ENCODE peak calls at places on chromosomes 1 and 21, in six cellular contexts. One of them, this sample, is unnamed.

GRCh38 chr1:195053478-195053877 is 1554.8 kb downstream of the KCNT2 start:
- DNase-seq in RWPE1: no peak
- DNase-seq in IMR-90: peak
- DNase-seq in B cell: no peak
- DNase-seq in tibial artery: no peak
- DNase-seq in psoas muscle: no peak
- DNase-seq in this sample: no peak

GRCh38 chr1:180675586-180675985 is 43.8 kb downstream of the XPR1 start:
- DNase-seq in psoas muscle: no peak
- DNase-seq in B cell: no peak
- DNase-seq in IMR-90: peak
- DNase-seq in tibial artery: no peak
- DNase-seq in RWPE1: peak
- DNase-seq in this sample: no peak

GRCh38 chr1:117609471-117609911 is 3.6 kb downstream of the TENT5C start:
- DNase-seq in RWPE1: no peak
- DNase-seq in IMR-90: peak
- DNase-seq in tibial artery: peak
- DNase-seq in psoas muscle: peak
- DNase-seq in B cell: no peak
- DNase-seq in this sample: no peak

GRCh38 chr1:154657547-154657946 is 49.6 kb upstream of the ADAR start:
- DNase-seq in RWPE1: no peak
- DNase-seq in IMR-90: no peak
- DNase-seq in B cell: no peak
- DNase-seq in psoas muscle: no peak
- DNase-seq in tibial artery: no peak
- DNase-seq in this sample: no peak

GRCh38 chr1:38077523-38078147 is 31.0 kb upstream of the POU3F1 start:
- DNase-seq in B cell: no peak
- DNase-seq in tibial artery: no peak
- DNase-seq in IMR-90: no peak
- DNase-seq in RWPE1: no peak
- DNase-seq in psoas muscle: no peak
- DNase-seq in this sample: no peak

GRCh38 chr1:32014199-32014936 is 700 bp downstream of the KHDRBS1 start:
- DNase-seq in RWPE1: peak
- DNase-seq in B cell: peak
- DNase-seq in IMR-90: peak
- DNase-seq in psoas muscle: peak
- DNase-seq in tibial artery: peak
- DNase-seq in this sample: no peak

GRCh38 chr21:42109473-42109872 is 38.4 kb downstream of the UMODL1 start:
- DNase-seq in psoas muscle: no peak
- DNase-seq in IMR-90: no peak
- DNase-seq in RWPE1: no peak
- DNase-seq in B cell: no peak
- DNase-seq in tibial artery: no peak
- DNase-seq in this sample: no peak

GRCh38 chr1:63935553-63935952 is 161.7 kb downstream of the ROR1 start:
- DNase-seq in B cell: peak
- DNase-seq in psoas muscle: no peak
- DNase-seq in IMR-90: no peak
- DNase-seq in RWPE1: no peak
- DNase-seq in tibial artery: no peak
- DNase-seq in this sample: no peak

GRCh38 chr1:16184557-16185303 is 27.7 kb downstream of the ARHGEF19 start:
- DNase-seq in psoas muscle: no peak
- DNase-seq in IMR-90: no peak
- DNase-seq in RWPE1: no peak
- DNase-seq in B cell: no peak
- DNase-seq in tibial artery: no peak
- DNase-seq in this sample: no peak

GRCh38 chr1:55692721-55693120 is 477.6 kb upstream of the USP24 start:
- DNase-seq in B cell: no peak
- DNase-seq in RWPE1: no peak
- DNase-seq in tibial artery: no peak
- DNase-seq in psoas muscle: no peak
- DNase-seq in IMR-90: no peak
- DNase-seq in this sample: no peak

GRCh38 chr1:15939181-15940109 is 36.5 kb downstream of the ZBTB17 start:
- DNase-seq in IMR-90: peak
- DNase-seq in RWPE1: no peak
- DNase-seq in B cell: no peak
- DNase-seq in tibial artery: no peak
- DNase-seq in psoas muscle: no peak
- DNase-seq in this sample: no peak

GRCh38 chr1:231091415-231091814 is 51.4 kb upstream of the FAM89A start:
- DNase-seq in psoas muscle: no peak
- DNase-seq in tibial artery: no peak
- DNase-seq in RWPE1: no peak
- DNase-seq in IMR-90: no peak
- DNase-seq in B cell: no peak
- DNase-seq in this sample: no peak

GRCh38 chr21:43287111-43287973 is 118.5 kb downstream of the CRYAA start:
- DNase-seq in IMR-90: no peak
- DNase-seq in tibial artery: no peak
- DNase-seq in B cell: no peak
- DNase-seq in psoas muscle: peak
- DNase-seq in RWPE1: no peak
- DNase-seq in this sample: no peak

GRCh38 chr1:206912445-206913095 is 9.2 kb downstream of the FCMR start:
- DNase-seq in B cell: peak
- DNase-seq in tibial artery: peak
- DNase-seq in psoas muscle: peak
- DNase-seq in IMR-90: peak
- DNase-seq in RWPE1: peak
- DNase-seq in this sample: no peak
- TF ChIP-seq CTCF in B cell: peak
- TF ChIP-seq CTCF in tibial artery: peak
- TF ChIP-seq CTCF in psoas muscle: peak
- TF ChIP-seq CTCF in IMR-90: peak
- TF ChIP-seq CTCF in RWPE1: peak
- TF ChIP-seq CTCF in this sample: peak

GRCh38 chr1:153648000-153648643 is 10.4 kb upstream of the SNAPIN start:
- DNase-seq in B cell: no peak
- DNase-seq in IMR-90: no peak
- DNase-seq in psoas muscle: no peak
- DNase-seq in RWPE1: no peak
- DNase-seq in tibial artery: peak
- DNase-seq in this sample: no peak
- TF ChIP-seq CTCF in B cell: no peak
- TF ChIP-seq CTCF in IMR-90: no peak
- TF ChIP-seq CTCF in psoas muscle: no peak
- TF ChIP-seq CTCF in RWPE1: no peak
- TF ChIP-seq CTCF in tibial artery: no peak
- TF ChIP-seq CTCF in this sample: no peak

DNA sequence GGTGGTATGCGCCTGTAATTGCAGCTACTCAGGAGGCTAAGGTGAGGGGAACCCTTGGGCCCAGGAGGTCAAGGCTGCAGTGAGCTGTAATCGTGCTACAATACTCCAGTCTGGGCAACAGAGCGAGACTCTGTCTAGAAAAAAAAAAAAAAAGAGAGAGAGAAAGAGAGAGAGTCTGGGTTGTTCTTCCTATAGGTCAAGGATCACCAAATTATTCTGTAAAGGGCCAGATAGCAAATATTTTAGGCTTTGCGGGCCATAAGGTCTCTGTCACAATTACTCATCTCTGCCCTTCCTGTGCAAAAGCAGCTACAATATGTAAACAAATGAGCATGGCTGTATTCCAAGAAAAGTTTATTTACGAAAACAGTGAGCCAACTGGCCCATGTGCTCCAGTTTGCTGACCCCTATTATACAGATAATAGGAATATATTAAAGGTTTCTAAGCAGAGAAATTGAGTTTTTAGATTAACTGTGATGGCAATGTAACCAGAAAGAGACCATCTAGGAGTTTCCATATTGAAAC is 2.1 kb downstream of the SASS6 start:
- DNase-seq in IMR-90: peak
- DNase-seq in psoas muscle: no peak
- DNase-seq in tibial artery: no peak
- DNase-seq in B cell: no peak
- DNase-seq in RWPE1: no peak
- DNase-seq in this sample: no peak
- TF ChIP-seq CTCF in IMR-90: no peak
- TF ChIP-seq CTCF in psoas muscle: no peak
- TF ChIP-seq CTCF in tibial artery: no peak
- TF ChIP-seq CTCF in B cell: no peak
- TF ChIP-seq CTCF in RWPE1: no peak
- TF ChIP-seq CTCF in this sample: no peak

DNA sequence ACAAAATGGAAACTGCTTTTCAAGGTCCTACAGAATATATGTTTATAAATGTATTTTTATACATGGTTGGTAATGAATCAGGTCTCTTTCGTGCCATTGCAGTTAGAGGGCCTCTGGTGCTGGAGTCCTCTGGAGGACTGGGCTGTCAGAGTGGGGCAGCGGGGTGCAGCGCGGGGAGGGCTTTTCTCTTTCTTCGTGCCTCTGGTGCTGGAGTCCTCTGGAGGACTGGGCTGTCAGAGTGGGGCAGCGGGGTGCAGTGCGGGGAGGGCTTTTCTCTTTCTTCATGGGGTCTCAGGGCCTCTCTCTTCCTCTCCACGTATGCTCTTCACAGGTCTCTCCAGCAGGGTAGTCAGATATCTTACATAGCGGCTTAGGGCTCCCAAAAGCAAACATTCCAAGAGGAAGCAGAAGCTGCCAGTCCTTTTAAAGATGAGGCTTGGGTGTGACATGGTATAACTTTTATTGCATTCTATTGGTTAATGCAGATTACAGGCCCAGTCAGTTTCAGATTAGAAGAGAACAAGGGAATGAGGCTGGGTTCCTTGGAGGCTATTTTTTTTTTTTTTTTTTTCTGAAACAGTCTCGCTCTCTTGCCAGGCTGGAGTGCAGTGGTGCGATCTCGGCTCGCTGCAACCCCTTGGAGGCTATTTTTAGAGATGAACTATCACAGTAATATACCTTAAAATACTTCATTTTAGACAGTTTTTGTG is 13.1 kb downstream of the SDCCAG8 start:
- DNase-seq in IMR-90: peak
- DNase-seq in tibial artery: no peak
- DNase-seq in psoas muscle: no peak
- DNase-seq in RWPE1: no peak
- DNase-seq in B cell: no peak
- DNase-seq in this sample: no peak
- TF ChIP-seq CTCF in IMR-90: no peak
- TF ChIP-seq CTCF in tibial artery: no peak
- TF ChIP-seq CTCF in psoas muscle: no peak
- TF ChIP-seq CTCF in RWPE1: no peak
- TF ChIP-seq CTCF in B cell: no peak
- TF ChIP-seq CTCF in this sample: no peak

GRCh38 chr1:14297356-14297755 is 301.1 kb upstream of the KAZN start:
- DNase-seq in tibial artery: no peak
- DNase-seq in psoas muscle: no peak
- DNase-seq in B cell: no peak
- DNase-seq in IMR-90: no peak
- DNase-seq in RWPE1: no peak
- DNase-seq in this sample: no peak

GRCh38 chr1:14296795-14297194 is 301.7 kb upstream of the KAZN start:
- DNase-seq in B cell: no peak
- DNase-seq in IMR-90: peak
- DNase-seq in tibial artery: no peak
- DNase-seq in psoas muscle: no peak
- DNase-seq in RWPE1: no peak
- DNase-seq in this sample: no peak

GRCh38 chr1:14292533-14292932 is 306.0 kb upstream of the KAZN start:
- DNase-seq in psoas muscle: no peak
- DNase-seq in B cell: no peak
- DNase-seq in RWPE1: no peak
- DNase-seq in tibial artery: no peak
- DNase-seq in IMR-90: no peak
- DNase-seq in this sample: no peak

GRCh38 chr1:14294860-14295259 is 303.6 kb upstream of the KAZN start:
- DNase-seq in IMR-90: no peak
- DNase-seq in B cell: no peak
- DNase-seq in psoas muscle: no peak
- DNase-seq in tibial artery: no peak
- DNase-seq in RWPE1: no peak
- DNase-seq in this sample: no peak

GRCh38 chr1:14294006-14294405 is 304.5 kb upstream of the KAZN start:
- DNase-seq in psoas muscle: no peak
- DNase-seq in tibial artery: no peak
- DNase-seq in IMR-90: no peak
- DNase-seq in B cell: no peak
- DNase-seq in RWPE1: no peak
- DNase-seq in this sample: no peak
- TF ChIP-seq CTCF in psoas muscle: no peak
- TF ChIP-seq CTCF in tibial artery: no peak
- TF ChIP-seq CTCF in IMR-90: no peak
- TF ChIP-seq CTCF in B cell: no peak
- TF ChIP-seq CTCF in RWPE1: no peak
- TF ChIP-seq CTCF in this sample: no peak

GRCh38 chr1:57424231-57425027 is 569 bp upstream of the DAB1 start:
- DNase-seq in tibial artery: no peak
- DNase-seq in IMR-90: peak
- DNase-seq in psoas muscle: no peak
- DNase-seq in B cell: no peak
- DNase-seq in RWPE1: no peak
- DNase-seq in this sample: no peak
- TF ChIP-seq CTCF in tibial artery: peak
- TF ChIP-seq CTCF in IMR-90: peak
- TF ChIP-seq CTCF in psoas muscle: peak
- TF ChIP-seq CTCF in B cell: no peak
- TF ChIP-seq CTCF in RWPE1: no peak
- TF ChIP-seq CTCF in this sample: peak

DNA sequence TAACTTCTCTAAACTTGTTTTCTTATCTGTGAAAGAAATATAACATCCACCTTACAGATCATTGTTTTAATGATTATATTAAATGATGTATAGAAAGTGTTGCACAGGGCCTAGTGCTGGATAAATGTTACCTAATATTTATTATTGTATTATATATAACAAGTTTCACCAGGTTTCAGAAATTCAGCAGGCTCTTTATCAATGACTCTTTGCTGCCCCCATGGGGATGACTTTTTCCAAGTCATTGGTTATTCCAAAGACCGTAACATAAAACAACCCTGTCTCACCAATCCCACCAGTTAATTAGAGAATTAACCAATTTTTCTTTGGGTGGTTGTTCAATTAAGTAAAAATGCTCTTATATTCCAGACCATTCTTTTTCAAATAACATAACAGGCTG is 7.3 kb upstream of the DEDD start:
- DNase-seq in tibial artery: peak
- DNase-seq in psoas muscle: no peak
- DNase-seq in RWPE1: peak
- DNase-seq in B cell: no peak
- DNase-seq in IMR-90: peak
- DNase-seq in this sample: no peak
- TF ChIP-seq CTCF in tibial artery: peak
- TF ChIP-seq CTCF in psoas muscle: peak
- TF ChIP-seq CTCF in RWPE1: peak
- TF ChIP-seq CTCF in B cell: peak
- TF ChIP-seq CTCF in IMR-90: peak
- TF ChIP-seq CTCF in this sample: peak

GRCh38 chr21:35968564-35968963 is 91.8 kb downstream of the SETD4 start:
- DNase-seq in IMR-90: no peak
- DNase-seq in psoas muscle: no peak
- DNase-seq in RWPE1: no peak
- DNase-seq in B cell: no peak
- DNase-seq in tibial artery: no peak
- DNase-seq in this sample: no peak
- TF ChIP-seq CTCF in IMR-90: no peak
- TF ChIP-seq CTCF in psoas muscle: no peak
- TF ChIP-seq CTCF in RWPE1: no peak
- TF ChIP-seq CTCF in B cell: no peak
- TF ChIP-seq CTCF in tibial artery: no peak
- TF ChIP-seq CTCF in this sample: no peak